ENCODE peak calls at places on chromosome 3, in seven cellular contexts. One of them, this sample, is unnamed.

GRCh38 chr3:157030712-157031111 is 129.2 kb downstream of the CCNL1 start:
- DNase-seq in HCT116: no peak
- DNase-seq in sigmoid colon: no peak
- DNase-seq in Panc1: no peak
- DNase-seq in GM12891: no peak
- DNase-seq in SK-N-SH: no peak
- DNase-seq in K562: no peak
- DNase-seq in this sample: no peak

GRCh38 chr3:32354362-32354778 is 37.3 kb upstream of the CMTM7 start:
- DNase-seq in Panc1: no peak
- DNase-seq in K562: no peak
- DNase-seq in GM12891: no peak
- DNase-seq in sigmoid colon: no peak
- DNase-seq in HCT116: no peak
- DNase-seq in SK-N-SH: no peak
- DNase-seq in this sample: no peak

GRCh38 chr3:52834871-52835501 is at the start of gene MUSTN1:
- DNase-seq in sigmoid colon: peak; percentile 85
- DNase-seq in Panc1: no peak
- DNase-seq in HCT116: no peak
- DNase-seq in SK-N-SH: no peak
- DNase-seq in GM12891: no peak
- DNase-seq in K562: no peak
- DNase-seq in this sample: no peak

GRCh38 chr3:100641471-100642032 is 32.2 kb downstream of the ADGRG7 start:
- DNase-seq in K562: no peak
- DNase-seq in SK-N-SH: no peak
- DNase-seq in GM12891: no peak
- DNase-seq in sigmoid colon: no peak
- DNase-seq in HCT116: no peak
- DNase-seq in Panc1: no peak
- DNase-seq in this sample: no peak

GRCh38 chr3:173275740-173276139 is 121.8 kb upstream of the NLGN1 start:
- DNase-seq in HCT116: peak; percentile 2
- DNase-seq in SK-N-SH: no peak
- DNase-seq in Panc1: no peak
- DNase-seq in sigmoid colon: no peak
- DNase-seq in K562: peak; percentile 47
- DNase-seq in GM12891: no peak
- DNase-seq in this sample: no peak

GRCh38 chr3:150681037-150681436 is 22.7 kb downstream of the ERICH6 start:
- DNase-seq in SK-N-SH: no peak
- DNase-seq in K562: no peak
- DNase-seq in sigmoid colon: no peak
- DNase-seq in HCT116: no peak
- DNase-seq in GM12891: no peak
- DNase-seq in Panc1: no peak
- DNase-seq in this sample: no peak

GRCh38 chr3:185716436-185717090 is 108.3 kb downstream of the IGF2BP2 start:
- DNase-seq in sigmoid colon: no peak
- DNase-seq in Panc1: no peak
- DNase-seq in SK-N-SH: no peak
- DNase-seq in K562: no peak
- DNase-seq in GM12891: no peak
- DNase-seq in HCT116: no peak
- DNase-seq in this sample: no peak

GRCh38 chr3:15636028-15636709 is 34.6 kb downstream of the BTD start:
- DNase-seq in HCT116: peak; percentile 67
- DNase-seq in K562: no peak
- DNase-seq in GM12891: no peak
- DNase-seq in Panc1: no peak
- DNase-seq in sigmoid colon: no peak
- DNase-seq in SK-N-SH: no peak
- DNase-seq in this sample: no peak

GRCh38 chr3:73480187-73480672 is 144.5 kb downstream of the PDZRN3 start:
- DNase-seq in SK-N-SH: no peak
- DNase-seq in Panc1: no peak
- DNase-seq in K562: no peak
- DNase-seq in sigmoid colon: no peak
- DNase-seq in GM12891: no peak
- DNase-seq in HCT116: no peak
- DNase-seq in this sample: no peak

GRCh38 chr3:194070220-194070633 is 65.7 kb upstream of the HES1 start:
- DNase-seq in sigmoid colon: no peak
- DNase-seq in HCT116: no peak
- DNase-seq in K562: no peak
- DNase-seq in Panc1: no peak
- DNase-seq in SK-N-SH: no peak
- DNase-seq in GM12891: no peak
- DNase-seq in this sample: no peak

GRCh38 chr3:67819447-67819846 is 165.0 kb upstream of the SUCLG2 start:
- DNase-seq in Panc1: no peak
- DNase-seq in GM12891: no peak
- DNase-seq in K562: no peak
- DNase-seq in sigmoid colon: no peak
- DNase-seq in SK-N-SH: no peak
- DNase-seq in HCT116: no peak
- DNase-seq in this sample: no peak

GRCh38 chr3:12938258-12938711 is 96.9 kb upstream of the RPL32 start:
- DNase-seq in K562: no peak
- DNase-seq in GM12891: no peak
- DNase-seq in HCT116: no peak
- DNase-seq in Panc1: no peak
- DNase-seq in sigmoid colon: peak; percentile 81
- DNase-seq in SK-N-SH: no peak
- DNase-seq in this sample: no peak

GRCh38 chr3:99753268-99753975 is 64.2 kb upstream of the CMSS1 start:
- DNase-seq in sigmoid colon: no peak
- DNase-seq in K562: peak; percentile 7
- DNase-seq in HCT116: peak; percentile 28
- DNase-seq in Panc1: peak; percentile 43
- DNase-seq in GM12891: no peak
- DNase-seq in SK-N-SH: peak; percentile 39
- DNase-seq in this sample: no peak

GRCh38 chr3:32200490-32200889 is 38.0 kb upstream of the CMTM8 start:
- DNase-seq in GM12891: no peak
- DNase-seq in K562: no peak
- DNase-seq in Panc1: no peak
- DNase-seq in HCT116: no peak
- DNase-seq in SK-N-SH: no peak
- DNase-seq in sigmoid colon: peak; percentile 89
- DNase-seq in this sample: no peak

GRCh38 chr3:58134468-58134867 is 76.3 kb downstream of the DNASE1L3 start:
- DNase-seq in K562: no peak
- DNase-seq in SK-N-SH: no peak
- DNase-seq in Panc1: no peak
- DNase-seq in GM12891: no peak
- DNase-seq in sigmoid colon: no peak
- DNase-seq in HCT116: no peak
- DNase-seq in this sample: no peak
- TF ChIP-seq POLR2AphosphoS5 in K562: no peak
- TF ChIP-seq POLR2AphosphoS5 in SK-N-SH: no peak
- TF ChIP-seq POLR2AphosphoS5 in Panc1: no peak
- TF ChIP-seq POLR2AphosphoS5 in GM12891: no peak
- TF ChIP-seq POLR2AphosphoS5 in sigmoid colon: no peak
- TF ChIP-seq POLR2AphosphoS5 in HCT116: no peak
- TF ChIP-seq POLR2AphosphoS5 in this sample: no peak

DNA sequence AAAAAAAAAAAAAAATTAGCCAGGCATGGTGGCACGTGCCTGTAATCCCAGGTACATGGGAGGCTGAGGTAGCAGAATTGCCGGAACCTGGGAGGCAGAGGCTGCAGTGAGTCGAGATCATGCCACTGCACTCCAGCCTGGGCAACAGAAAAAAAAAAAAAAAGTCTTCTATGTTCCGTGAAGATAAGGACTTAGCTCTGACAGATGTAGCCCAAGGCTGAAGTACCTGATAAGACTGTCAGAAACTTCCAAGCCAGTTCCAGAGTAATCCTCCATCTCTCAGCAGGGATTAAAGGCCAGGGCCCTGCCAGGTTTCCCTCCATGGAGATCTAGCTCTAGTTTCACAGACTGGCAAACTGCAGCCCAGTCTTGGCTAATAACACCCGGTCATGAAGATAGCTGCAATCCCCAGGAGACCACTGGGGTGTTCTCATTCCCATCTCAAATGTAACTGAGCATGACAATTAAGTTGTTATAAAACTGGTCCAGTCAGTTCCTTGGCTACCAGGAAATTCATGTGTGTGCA is 8.5 kb downstream of the CDCP1 start:
- DNase-seq in HCT116: no peak
- DNase-seq in sigmoid colon: no peak
- DNase-seq in GM12891: no peak
- DNase-seq in SK-N-SH: no peak
- DNase-seq in Panc1: no peak
- DNase-seq in K562: peak; percentile 76
- DNase-seq in this sample: no peak
- TF ChIP-seq POLR2AphosphoS5 in HCT116: peak; percentile 29
- TF ChIP-seq POLR2AphosphoS5 in sigmoid colon: no peak
- TF ChIP-seq POLR2AphosphoS5 in GM12891: no peak
- TF ChIP-seq POLR2AphosphoS5 in SK-N-SH: no peak
- TF ChIP-seq POLR2AphosphoS5 in Panc1: no peak
- TF ChIP-seq POLR2AphosphoS5 in K562: peak; percentile 96
- TF ChIP-seq POLR2AphosphoS5 in this sample: no peak

GRCh38 chr3:146161725-146162047 is 702 bp upstream of the PLOD2 start:
- DNase-seq in SK-N-SH: no peak
- DNase-seq in K562: no peak
- DNase-seq in Panc1: no peak
- DNase-seq in sigmoid colon: peak; percentile 90
- DNase-seq in HCT116: no peak
- DNase-seq in GM12891: no peak
- DNase-seq in this sample: no peak

GRCh38 chr3:146160233-146160963 is 586 bp downstream of the PLOD2 start:
- DNase-seq in Panc1: no peak
- DNase-seq in sigmoid colon: peak; percentile 90
- DNase-seq in SK-N-SH: peak; percentile 20
- DNase-seq in K562: peak; percentile 5
- DNase-seq in GM12891: no peak
- DNase-seq in HCT116: peak; percentile 57
- DNase-seq in this sample: peak; percentile 63

GRCh38 chr3:146162561-146162960 is 1.6 kb upstream of the PLOD2 start:
- DNase-seq in SK-N-SH: no peak
- DNase-seq in GM12891: no peak
- DNase-seq in Panc1: no peak
- DNase-seq in sigmoid colon: peak; percentile 69
- DNase-seq in K562: no peak
- DNase-seq in HCT116: no peak
- DNase-seq in this sample: no peak

GRCh38 chr3:146159616-146160232 is 1.3 kb downstream of the PLOD2 start:
- DNase-seq in K562: no peak
- DNase-seq in GM12891: no peak
- DNase-seq in HCT116: no peak
- DNase-seq in SK-N-SH: no peak
- DNase-seq in Panc1: no peak
- DNase-seq in sigmoid colon: no peak
- DNase-seq in this sample: no peak

GRCh38 chr3:146160964-146161724 is at the start of gene PLOD2:
- DNase-seq in K562: peak; percentile 8
- DNase-seq in Panc1: no peak
- DNase-seq in SK-N-SH: peak; percentile 54
- DNase-seq in HCT116: peak; percentile 35
- DNase-seq in sigmoid colon: peak; percentile 91
- DNase-seq in GM12891: peak; percentile 25
- DNase-seq in this sample: peak; percentile 60
- TF ChIP-seq POLR2AphosphoS5 in K562: no peak
- TF ChIP-seq POLR2AphosphoS5 in Panc1: peak; percentile 87
- TF ChIP-seq POLR2AphosphoS5 in SK-N-SH: no peak
- TF ChIP-seq POLR2AphosphoS5 in HCT116: peak; percentile 82
- TF ChIP-seq POLR2AphosphoS5 in sigmoid colon: peak; percentile 90
- TF ChIP-seq POLR2AphosphoS5 in GM12891: no peak
- TF ChIP-seq POLR2AphosphoS5 in this sample: no peak

GRCh38 chr3:140018556-140018955 is 83.6 kb downstream of the CLSTN2 start:
- DNase-seq in SK-N-SH: no peak
- DNase-seq in HCT116: no peak
- DNase-seq in Panc1: no peak
- DNase-seq in GM12891: no peak
- DNase-seq in K562: no peak
- DNase-seq in sigmoid colon: no peak
- DNase-seq in this sample: no peak

GRCh38 chr3:140015741-140016140 is 80.8 kb downstream of the CLSTN2 start:
- DNase-seq in K562: no peak
- DNase-seq in HCT116: no peak
- DNase-seq in Panc1: no peak
- DNase-seq in sigmoid colon: no peak
- DNase-seq in GM12891: no peak
- DNase-seq in SK-N-SH: no peak
- DNase-seq in this sample: no peak

GRCh38 chr3:140013220-140013619 is 78.2 kb downstream of the CLSTN2 start:
- DNase-seq in GM12891: no peak
- DNase-seq in SK-N-SH: no peak
- DNase-seq in K562: no peak
- DNase-seq in Panc1: no peak
- DNase-seq in HCT116: no peak
- DNase-seq in sigmoid colon: no peak
- DNase-seq in this sample: no peak

GRCh38 chr3:140011611-140012277 is 76.8 kb downstream of the CLSTN2 start:
- DNase-seq in GM12891: no peak
- DNase-seq in Panc1: no peak
- DNase-seq in sigmoid colon: no peak
- DNase-seq in HCT116: no peak
- DNase-seq in SK-N-SH: no peak
- DNase-seq in K562: no peak
- DNase-seq in this sample: no peak

GRCh38 chr3:140014831-140015495 is 80.0 kb downstream of the CLSTN2 start:
- DNase-seq in Panc1: no peak
- DNase-seq in SK-N-SH: no peak
- DNase-seq in GM12891: no peak
- DNase-seq in HCT116: no peak
- DNase-seq in K562: no peak
- DNase-seq in sigmoid colon: no peak
- DNase-seq in this sample: no peak
- TF ChIP-seq POLR2AphosphoS5 in Panc1: no peak
- TF ChIP-seq POLR2AphosphoS5 in SK-N-SH: no peak
- TF ChIP-seq POLR2AphosphoS5 in GM12891: no peak
- TF ChIP-seq POLR2AphosphoS5 in HCT116: no peak
- TF ChIP-seq POLR2AphosphoS5 in K562: no peak
- TF ChIP-seq POLR2AphosphoS5 in sigmoid colon: no peak
- TF ChIP-seq POLR2AphosphoS5 in this sample: no peak

DNA sequence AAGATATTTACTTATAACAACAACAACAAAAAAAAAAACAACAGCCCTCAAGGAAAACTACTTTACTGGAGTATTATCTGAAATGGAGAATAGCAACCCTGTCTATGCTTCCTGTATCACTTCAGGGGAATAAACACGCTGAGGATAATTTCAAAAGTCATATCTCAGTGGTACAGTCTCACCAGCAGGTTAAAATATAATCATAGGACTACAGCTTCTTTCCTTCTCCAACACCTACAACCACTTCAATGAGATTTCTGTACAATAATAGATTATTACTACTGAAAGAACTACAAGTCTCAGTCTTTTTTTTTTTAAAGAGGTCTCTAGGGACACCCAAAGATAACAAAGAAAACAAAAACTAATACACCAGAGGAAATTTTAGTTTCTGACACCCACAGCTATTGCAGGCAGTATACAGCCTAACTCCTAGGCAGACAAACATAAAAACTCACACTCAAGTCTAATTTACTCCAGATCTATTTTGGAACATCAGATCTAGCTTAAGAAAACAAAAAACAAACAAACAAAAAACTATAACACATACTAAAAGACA is 268.2 kb downstream of the BCHE start:
- DNase-seq in K562: no peak
- DNase-seq in HCT116: no peak
- DNase-seq in Panc1: no peak
- DNase-seq in sigmoid colon: no peak
- DNase-seq in SK-N-SH: no peak
- DNase-seq in GM12891: no peak
- DNase-seq in this sample: no peak
- TF ChIP-seq POLR2AphosphoS5 in K562: no peak
- TF ChIP-seq POLR2AphosphoS5 in HCT116: no peak
- TF ChIP-seq POLR2AphosphoS5 in Panc1: no peak
- TF ChIP-seq POLR2AphosphoS5 in sigmoid colon: no peak
- TF ChIP-seq POLR2AphosphoS5 in SK-N-SH: no peak
- TF ChIP-seq POLR2AphosphoS5 in GM12891: no peak
- TF ChIP-seq POLR2AphosphoS5 in this sample: no peak

This sample was measured in breast epithelium.